ENCODE peak calls at places on chromosomes 6 and 20, in four cellular contexts. L, H, I and T are unnamed samples.

GRCh38 chr6:159533016-159533415 is 160.0 kb downstream of the SOD2 start:
- DNase-seq in L (no peak), H (no peak), I (peak), T (no peak)

GRCh38 chr6:13485923-13486557 is 1.4 kb downstream of the GFOD1 start:
- DNase-seq in L (no peak), H (no peak), I (peak), T (no peak)

GRCh38 chr6:4902363-4902762 is 101.5 kb downstream of the RPP40 start:
- DNase-seq in L (no peak), H (no peak), I (no peak), T (no peak)

GRCh38 chr6:5205877-5206840 is 54.6 kb downstream of the LYRM4 start:
- DNase-seq in L (peak), H (peak), I (peak), T (no peak)

GRCh38 chr6:11232968-11233626 is 629 bp upstream of the NEDD9 start:
- DNase-seq in L (no peak), H (no peak), I (no peak), T (no peak)

GRCh38 chr6:36184311-36184710 is 12.2 kb upstream of the BRPF3 start:
- DNase-seq in L (no peak), H (no peak), I (no peak), T (no peak)

GRCh38 chr6:160178271-160178670 is 56.7 kb downstream of the SLC22A1 start:
- DNase-seq in L (no peak), H (no peak), I (peak), T (no peak)

GRCh38 chr6:16336056-16336810 is 97.8 kb downstream of the GMPR start:
- DNase-seq in L (no peak), H (no peak), I (peak), T (no peak)

GRCh38 chr6:90765895-90766294 is 179.0 kb upstream of the MAP3K7 start:
- DNase-seq in L (no peak), H (no peak), I (no peak), T (no peak)

GRCh38 chr20:57001126-57001767 is 265.2 kb downstream of the BMP7 start:
- DNase-seq in L (no peak), H (no peak), I (no peak), T (no peak)

GRCh38 chr20:51383891-51384510 is 158.5 kb downstream of the NFATC2 start:
- DNase-seq in L (no peak), H (no peak), I (no peak), T (no peak)

GRCh38 chr20:370977-371754 is 9.4 kb upstream of the TRIB3 start:
- DNase-seq in L (no peak), H (no peak), I (no peak), T (no peak)

GRCh38 chr20:38963745-38964144 is 1.6 kb downstream of the DHX35 start:
- DNase-seq in L (no peak), H (no peak), I (no peak), T (no peak)

GRCh38 chr6:168370310-168370991 is 50.9 kb upstream of the DACT2 start:
- DNase-seq in L (peak), H (peak), I (peak), T (no peak)

GRCh38 chr20:3843490-3843889 is 3.1 kb upstream of the MAVS start:
- DNase-seq in L (no peak), H (no peak), I (no peak), T (no peak)

GRCh38 chr6:31186052-31186734 is 15.7 kb upstream of the POU5F1 start:
- DNase-seq in L (peak), H (peak), I (no peak), T (no peak)

GRCh38 chr20:2610326-2610725 is 42.1 kb upstream of the NOP56 start:
- DNase-seq in L (no peak), H (no peak), I (no peak), T (no peak)

GRCh38 chr6:106163446-106163965 is 77.4 kb downstream of the PRDM1 start:
- DNase-seq in L (peak), H (no peak), I (peak), T (no peak)

GRCh38 chr20:41230136-41230535 is 87.4 kb downstream of the ZHX3 start:
- DNase-seq in L (no peak), H (no peak), I (no peak), T (no peak)

GRCh38 chr20:33995053-33995816 is 1.5 kb downstream of the RALY start:
- DNase-seq in L (no peak), H (no peak), I (no peak), T (no peak)

GRCh38 chr20:33532753-33533459 is 43.0 kb downstream of the CBFA2T2 start:
- DNase-seq in L (no peak), H (no peak), I (peak), T (no peak)

GRCh38 chr6:139370047-139370706 is 4.3 kb downstream of the CITED2 start:
- DNase-seq in L (no peak), H (no peak), I (peak), T (peak)

GRCh38 chr6:3747100-3747737 is 4.3 kb downstream of the PXDC1 start:
- DNase-seq in L (no peak), H (no peak), I (no peak), T (no peak)

GRCh38 chr6:138405816-138406403 is 1.9 kb downstream of the HEBP2 start:
- DNase-seq in L (no peak), H (no peak), I (no peak), T (no peak)

GRCh38 chr20:15930324-15931305 is 642.6 kb downstream of the KIF16B start:
- DNase-seq in L (no peak), H (no peak), I (peak), T (no peak)

DNA sequence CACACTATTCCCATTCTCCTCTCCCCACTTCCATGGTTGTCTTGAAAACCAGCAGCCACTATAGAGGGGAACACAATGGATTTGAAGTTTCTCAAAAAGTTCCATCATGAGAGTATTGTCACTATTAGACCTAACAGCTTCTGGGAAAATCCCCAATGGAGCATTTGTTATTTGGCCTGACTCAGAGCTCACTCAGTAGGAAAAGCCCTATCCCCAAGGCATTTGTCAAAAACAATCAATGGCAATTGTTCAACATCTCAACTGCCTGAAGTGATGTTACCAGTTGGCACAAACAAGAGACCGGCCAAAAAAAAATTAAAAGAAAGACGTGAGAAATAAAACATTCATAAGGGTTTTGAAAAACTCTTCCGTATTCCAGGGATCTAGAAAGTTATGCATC is 98.8 kb downstream of the MYLK4 start:
- DNase-seq in L (no peak), H (no peak), I (no peak), T (no peak)
- TF ChIP-seq CTCF in L (no peak), H (no peak), I (no peak), T (no peak)

DNA sequence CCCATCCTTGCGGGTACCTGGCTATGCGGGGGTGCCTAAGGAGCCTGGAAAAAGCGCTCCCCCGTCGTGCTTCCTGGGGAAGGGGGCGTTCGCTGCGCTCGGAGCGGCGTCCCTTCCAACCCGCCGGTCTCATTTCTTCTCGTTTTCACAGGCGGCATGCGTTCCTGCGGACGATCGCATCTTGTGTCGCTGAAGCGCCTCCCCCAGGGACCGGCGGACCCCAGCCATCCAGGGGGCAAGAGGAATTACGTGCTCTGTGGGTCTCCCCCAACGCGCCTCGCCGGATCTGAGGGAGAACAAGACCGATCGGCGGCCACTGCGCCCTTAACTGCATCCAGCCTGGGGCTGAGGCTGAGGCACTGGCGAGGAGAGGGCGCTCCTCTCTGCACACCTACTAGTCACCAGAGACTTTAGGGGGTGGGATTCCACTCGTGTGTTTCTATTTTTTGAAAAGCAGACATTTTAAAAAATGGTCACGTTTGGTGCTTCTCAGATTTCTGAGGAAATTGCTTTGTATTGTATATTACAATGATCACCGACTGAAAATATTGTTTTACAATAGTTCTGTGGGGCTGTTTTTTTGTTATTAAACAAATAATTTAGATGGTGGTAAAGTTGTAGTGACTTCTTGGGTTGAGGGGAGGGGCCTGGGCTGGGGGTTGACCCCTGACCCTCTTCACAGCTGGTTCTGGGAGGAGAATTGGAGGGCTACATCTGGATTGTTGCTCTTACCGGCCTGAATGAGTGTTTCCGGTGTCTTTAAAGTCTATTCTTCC is 1.0 kb downstream of the ID1 start:
- DNase-seq in L (no peak), H (no peak), I (no peak), T (no peak)
- TF ChIP-seq CTCF in L (no peak), H (no peak), I (peak), T (peak)

GRCh38 chr20:19830351-19830750 is 72.3 kb downstream of the RIN2 start:
- DNase-seq in L (no peak), H (no peak), I (no peak), T (no peak)

GRCh38 chr20:19824861-19825260 is 66.8 kb downstream of the RIN2 start:
- DNase-seq in L (no peak), H (no peak), I (no peak), T (no peak)

GRCh38 chr20:19826179-19826914 is 68.3 kb downstream of the RIN2 start:
- DNase-seq in L (no peak), H (no peak), I (no peak), T (no peak)

GRCh38 chr20:19827818-19828217 is 69.8 kb downstream of the RIN2 start:
- DNase-seq in L (no peak), H (no peak), I (no peak), T (no peak)

GRCh38 chr20:19828233-19828632 is 70.2 kb downstream of the RIN2 start:
- DNase-seq in L (no peak), H (no peak), I (no peak), T (no peak)
- TF ChIP-seq CTCF in L (peak), H (peak), I (peak), T (no peak)

GRCh38 chr20:62293111-62293784 is 9.5 kb upstream of the ADRM1 start:
- DNase-seq in L (no peak), H (no peak), I (no peak), T (no peak)
- TF ChIP-seq CTCF in L (no peak), H (no peak), I (no peak), T (no peak)

DNA sequence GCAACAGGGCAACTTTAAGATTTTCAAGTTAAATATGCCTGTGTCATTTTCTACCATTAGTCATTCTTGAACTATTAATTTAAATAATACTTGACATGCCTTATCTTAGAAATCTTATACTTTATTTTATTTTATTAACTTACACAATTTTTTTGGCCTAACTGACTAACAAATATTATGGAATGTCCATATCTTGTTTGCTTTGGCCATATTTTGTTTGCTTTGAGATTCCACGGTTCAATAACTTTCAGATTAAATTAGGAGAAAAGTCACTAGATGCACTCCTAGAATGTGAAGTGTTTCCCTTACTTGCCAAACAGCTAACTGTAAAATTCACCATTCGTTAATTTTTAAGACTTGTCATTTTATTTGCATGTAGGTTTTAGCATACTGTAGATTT is 684.0 kb upstream of the MANEA start:
- DNase-seq in L (no peak), H (no peak), I (no peak), T (no peak)
- TF ChIP-seq CTCF in L (no peak), H (no peak), I (no peak), T (no peak)

GRCh38 chr6:12290490-12290820 is 294 bp downstream of the EDN1 start:
- DNase-seq in L (no peak), H (no peak), I (no peak), T (no peak)

GRCh38 chr6:12291083-12291784 is 1.1 kb downstream of the EDN1 start:
- DNase-seq in L (no peak), H (no peak), I (no peak), T (no peak)

GRCh38 chr6:12293234-12293930 is 3.2 kb downstream of the EDN1 start:
- DNase-seq in L (no peak), H (no peak), I (peak), T (no peak)

GRCh38 chr6:12289655-12290489 is at the start of gene EDN1:
- DNase-seq in L (peak), H (peak), I (peak), T (peak)

GRCh38 chr6:12291785-12292604 is 1.8 kb downstream of the EDN1 start:
- DNase-seq in L (no peak), H (no peak), I (peak), T (no peak)
- TF ChIP-seq CTCF in L (no peak), H (peak), I (peak), T (peak)

DNA sequence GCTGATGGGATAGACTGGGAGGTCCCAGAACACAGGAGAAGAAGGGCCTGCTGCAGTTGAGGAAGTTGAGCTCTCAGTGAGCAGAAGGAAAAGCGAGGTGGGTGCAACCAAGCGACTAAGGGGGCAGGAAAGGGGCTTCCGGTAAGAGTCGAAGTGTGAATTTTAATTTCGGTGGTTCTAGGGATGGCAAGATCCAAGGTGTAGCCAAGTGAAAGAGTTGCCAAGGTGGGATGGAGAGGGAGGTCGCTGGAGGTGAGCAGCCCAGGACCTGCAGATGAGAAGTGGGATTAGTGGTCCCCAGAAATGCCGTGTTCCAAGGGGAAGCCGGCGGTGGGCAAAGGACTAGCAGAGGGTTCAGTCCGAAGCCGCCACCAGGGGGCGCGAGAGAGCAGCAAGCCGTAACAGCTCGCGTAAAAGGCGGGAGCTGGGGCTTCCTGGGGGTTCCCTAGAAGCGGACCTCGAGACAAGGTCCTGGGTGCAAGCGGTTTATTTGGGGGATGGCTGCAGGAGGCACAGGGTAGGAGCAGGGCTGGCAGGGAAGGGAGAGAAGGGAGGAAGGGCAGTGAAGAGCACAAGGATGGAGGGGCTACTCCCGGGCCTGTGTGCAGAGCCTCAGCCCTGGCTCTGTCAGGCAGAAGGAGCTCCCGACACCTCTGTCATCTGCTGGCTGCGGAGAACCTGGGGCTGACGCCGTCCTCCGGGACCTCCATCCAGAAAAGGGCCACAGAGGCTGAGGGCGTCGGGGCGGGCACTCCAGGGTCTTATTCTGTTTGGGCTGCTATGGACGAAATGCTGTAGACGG is 103.6 kb downstream of the PAX1 start:
- DNase-seq in L (no peak), H (peak), I (no peak), T (no peak)
- TF ChIP-seq CTCF in L (peak), H (peak), I (peak), T (peak)

GRCh38 chr6:162856885-162857284 is 129.1 kb downstream of the PACRG start:
- DNase-seq in L (no peak), H (peak), I (peak), T (peak)
- TF ChIP-seq CTCF in L (no peak), H (peak), I (peak), T (peak)

GRCh38 chr20:50380697-50381040 is 129.5 kb upstream of the PTPN1 start:
- DNase-seq in L (no peak), H (no peak), I (peak), T (peak)
- TF ChIP-seq CTCF in L (no peak), H (peak), I (peak), T (peak)